ENCODE peak calls at places on chromosomes 2 and 18, in five cellular contexts. S is pancreas, L is bronchial epithelial cell, C is Peyer's patch, V is uterus. A is an unnamed sample.

GRCh38 chr2:107027797-107028196 is 141.8 kb upstream of the ST6GAL2 start:
- DNase-seq in S (no peak), L (no peak), C (no peak), V (no peak), A (no peak)

GRCh38 chr18:31661965-31662364 is 22.4 kb downstream of the B4GALT6 start:
- DNase-seq in S (no peak), L (peak; percentile 38), C (no peak), V (no peak), A (peak; percentile 80)

GRCh38 chr2:47078541-47079482 is 76.3 kb downstream of the STPG4 start:
- DNase-seq in S (no peak), L (no peak), C (no peak), V (no peak), A (no peak)

GRCh38 chr2:98569915-98570314 is 38.4 kb downstream of the COA5 start:
- DNase-seq in S (no peak), L (no peak), C (no peak), V (no peak), A (no peak)

GRCh38 chr2:129080715-129081472 is 762.2 kb upstream of the HS6ST1 start:
- DNase-seq in S (no peak), L (no peak), C (no peak), V (no peak), A (no peak)

GRCh38 chr2:203209538-203209937 is 29.3 kb upstream of the CYP20A1 start:
- DNase-seq in S (no peak), L (no peak), C (no peak), V (no peak), A (peak; percentile 53)

GRCh38 chr2:14363137-14363536 is 269.4 kb upstream of the LRATD1 start:
- DNase-seq in S (no peak), L (no peak), C (no peak), V (no peak), A (no peak)

GRCh38 chr18:13450289-13451207 is 232.0 kb downstream of the LDLRAD4 start:
- DNase-seq in S (no peak), L (no peak), C (no peak), V (no peak), A (no peak)

GRCh38 chr2:222311321-222311977 is 12.7 kb upstream of the PAX3 start:
- DNase-seq in S (no peak), L (no peak), C (no peak), V (no peak), A (no peak)

GRCh38 chr2:240556553-240557100 is 1.2 kb downstream of the ANKMY1 start:
- DNase-seq in S (peak; percentile 62), L (peak; percentile 38), C (peak; percentile 46), V (no peak), A (peak; percentile 39)

GRCh38 chr2:107027205-107027604 is 141.2 kb upstream of the ST6GAL2 start:
- DNase-seq in S (no peak), L (no peak), C (no peak), V (no peak), A (peak; percentile 23)

GRCh38 chr2:135819211-135819610 is 17.8 kb downstream of the LCT start:
- DNase-seq in S (no peak), L (peak; percentile 29), C (no peak), V (no peak), A (peak; percentile 27)

GRCh38 chr2:208031608-208032019 is 6.3 kb upstream of the PLEKHM3 start:
- DNase-seq in S (no peak), L (peak; percentile 41), C (no peak), V (no peak), A (peak; percentile 87)

GRCh38 chr2:157326683-157327082 is 1.1 kb upstream of the ERMN start:
- DNase-seq in S (no peak), L (no peak), C (no peak), V (no peak), A (no peak)

GRCh38 chr2:226800941-226801784 is 1.5 kb upstream of the IRS1 start:
- DNase-seq in S (peak; percentile 94), L (peak; percentile 71), C (peak; percentile 88), V (peak; percentile 89), A (peak; percentile 70)

GRCh38 chr2:201360256-201360655 is 3.1 kb upstream of the FLACC1 start:
- DNase-seq in S (no peak), L (no peak), C (no peak), V (no peak), A (no peak)

GRCh38 chr2:163713534-163714311 is 22.1 kb downstream of the FIGN start:
- DNase-seq in S (no peak), L (no peak), C (no peak), V (no peak), A (no peak)

GRCh38 chr2:200786826-200787225 is 24.9 kb upstream of the BZW1 start:
- DNase-seq in S (no peak), L (peak; percentile 92), C (no peak), V (no peak), A (peak; percentile 85)

GRCh38 chr18:37242091-37242490 is 323.5 kb downstream of the CELF4 start:
- DNase-seq in S (no peak), L (no peak), C (no peak), V (no peak), A (no peak)

GRCh38 chr2:16036951-16037350 is 96.6 kb downstream of the MYCN start:
- DNase-seq in S (no peak), L (no peak), C (no peak), V (no peak), A (no peak)

GRCh38 chr18:34219651-34220050 is 5.1 kb downstream of the NOL4 start:
- DNase-seq in S (no peak), L (no peak), C (no peak), V (no peak), A (no peak)

GRCh38 chr18:45775241-45775676 is 50.2 kb upstream of the SIGLEC15 start:
- DNase-seq in S (peak; percentile 78), L (peak; percentile 66), C (peak; percentile 36), V (peak; percentile 49), A (peak; percentile 70)

GRCh38 chr2:231348173-231348572 is 47.3 kb upstream of the B3GNT7 start:
- DNase-seq in S (no peak), L (peak; percentile 50), C (no peak), V (no peak), A (peak; percentile 80)

GRCh38 chr2:37671816-37672103 is 318 bp upstream of the CDC42EP3 start:
- DNase-seq in S (no peak), L (no peak), C (no peak), V (no peak), A (no peak)

GRCh38 chr18:26335139-26335933 is 109.1 kb downstream of the TAF4B start:
- DNase-seq in S (no peak), L (no peak), C (no peak), V (no peak), A (peak; percentile 62)

GRCh38 chr18:49645836-49646235 is 84.0 kb downstream of the LIPG start:
- DNase-seq in S (no peak), L (no peak), C (no peak), V (peak; percentile 49), A (peak; percentile 41)

GRCh38 chr2:242004902-242005230 is 135.3 kb downstream of the RTP5 start:
- DNase-seq in S (peak; percentile 15), L (no peak), C (no peak), V (no peak), A (no peak)

DNA sequence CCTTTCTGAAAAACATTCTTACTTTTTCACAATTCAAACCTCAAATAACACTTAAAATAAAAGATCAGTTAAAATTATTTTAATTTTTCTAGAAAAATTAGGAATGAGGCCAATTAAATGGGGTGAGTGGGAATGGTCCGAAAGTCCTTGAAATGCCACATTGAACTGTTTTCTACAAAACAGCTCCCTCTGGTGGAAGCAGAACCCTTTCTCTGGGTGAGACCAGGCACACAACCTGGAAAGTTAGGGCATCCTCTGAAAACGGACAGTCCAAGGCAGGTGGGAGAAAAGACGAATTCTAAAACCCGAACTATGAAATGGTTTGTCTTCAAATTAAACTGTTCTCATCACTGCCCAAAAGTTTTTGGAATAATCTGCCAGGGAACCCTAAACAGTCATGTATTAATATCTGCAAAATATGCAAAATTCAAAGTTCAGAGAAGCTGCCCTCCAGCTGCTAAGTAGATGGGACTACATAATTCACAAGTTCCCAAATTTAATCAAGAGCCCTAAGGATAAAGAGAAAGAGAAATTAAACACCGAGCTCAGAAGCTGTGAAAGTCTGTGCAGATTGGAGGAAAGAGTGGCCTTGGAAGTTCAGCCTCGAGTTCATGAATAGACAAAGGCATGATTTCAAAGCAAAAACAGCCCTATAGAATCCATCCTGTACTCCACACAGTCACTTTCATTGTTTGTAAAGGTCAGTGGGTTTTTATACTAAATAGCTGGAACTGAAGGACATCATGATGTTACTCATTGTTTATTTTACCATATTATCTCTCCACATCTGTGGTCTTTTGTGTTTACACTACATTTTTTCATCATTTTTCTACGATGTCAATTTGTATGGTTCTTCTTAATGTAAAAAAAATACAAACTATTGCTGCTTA is 108.3 kb downstream of the PIEZO2 start:
- DNase-seq in S (no peak), L (peak; percentile 27), C (no peak), V (peak; percentile 20), A (peak; percentile 73)
- TF ChIP-seq CTCF in S (peak; percentile 49), L (peak; percentile 59), C (peak; percentile 52), V (peak; percentile 47), A (peak; percentile 79)

GRCh38 chr2:7430869-7431641 is 513.8 kb downstream of the RNF144A start:
- DNase-seq in S (peak; percentile 71), L (no peak), C (peak; percentile 32), V (no peak), A (no peak)
- H3K4me3 ChIP-seq in S (peak overlapping the region; percentile 46), L (no peak overlapping the region), C (peak overlapping the region; percentile 40), V (no peak overlapping the region), A (no peak overlapping the region)

DNA sequence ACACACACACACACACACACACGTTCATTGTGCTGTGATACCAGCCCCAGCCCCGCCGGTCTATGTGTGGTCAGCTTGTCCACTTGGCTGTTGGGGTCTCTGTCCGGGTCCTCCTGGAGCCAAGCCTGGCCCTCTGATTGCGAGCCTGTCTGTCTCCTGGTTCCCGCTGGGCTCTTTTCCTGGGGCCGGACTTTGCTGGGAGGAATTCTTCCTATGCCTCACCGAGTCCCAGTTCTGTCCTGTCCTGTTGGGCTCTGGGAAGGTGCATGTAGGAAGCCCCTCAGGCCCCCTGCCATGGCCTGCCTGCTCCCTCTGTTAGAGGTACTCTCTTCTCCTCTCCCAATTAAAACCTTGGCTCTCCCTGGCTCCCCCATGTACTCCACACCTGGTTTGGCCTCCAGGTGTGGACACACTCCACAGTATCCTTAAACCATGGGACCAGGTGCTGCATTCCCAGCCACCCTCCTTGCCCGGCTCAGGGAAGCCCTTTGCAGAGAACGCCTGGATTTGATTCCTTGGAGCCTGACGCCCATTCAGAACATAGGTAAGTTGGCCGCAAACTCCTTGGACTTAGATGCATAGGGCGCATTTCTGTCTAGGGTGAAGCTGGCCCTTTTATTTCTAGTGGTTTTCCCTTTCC is 42.3 kb downstream of the CABLES1 start:
- DNase-seq in S (peak; percentile 71), L (no peak), C (no peak), V (no peak), A (no peak)
- TF ChIP-seq CTCF in S (no peak), L (no peak), C (no peak), V (no peak), A (no peak)

DNA sequence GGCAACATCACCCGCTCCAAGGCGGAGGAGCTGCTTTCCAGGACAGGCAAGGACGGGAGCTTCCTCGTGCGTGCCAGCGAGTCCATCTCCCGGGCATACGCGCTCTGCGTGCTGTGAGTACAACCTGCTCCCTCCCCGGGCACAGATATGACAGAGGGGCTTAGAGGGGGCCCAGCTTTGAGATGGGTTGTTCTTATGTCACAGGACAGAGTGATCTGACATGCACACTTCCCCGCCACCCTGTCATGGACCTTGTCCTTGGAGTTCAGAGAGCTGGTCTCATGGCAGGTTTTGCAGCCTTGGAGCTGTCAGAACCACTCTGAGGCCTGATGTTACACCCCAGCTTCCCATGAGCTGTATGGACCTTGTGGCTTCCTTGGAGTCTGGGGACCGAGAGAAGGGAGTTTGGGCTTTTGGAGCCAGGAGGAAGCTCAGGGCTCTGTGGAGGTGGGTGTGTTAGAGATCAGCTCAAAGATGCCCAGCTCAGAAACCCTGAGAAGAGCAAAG is 411 bp downstream of the INPP5D start:
- DNase-seq in S (peak; percentile 53), L (no peak), C (no peak), V (no peak), A (no peak)
- H3K4me3 ChIP-seq in S (peak overlapping the region; percentile 41), L (no peak overlapping the region), C (peak overlapping the region; percentile 54), V (peak overlapping the region; percentile 19), A (no peak overlapping the region)

A was measured in fibroblast of villous mesenchyme.